ENCODE peak calls at places on chromosomes 12 and 14, in six cellular contexts. One of them, this sample, is unnamed. For H3K79me1, the result is how much of the 10 kb centered on the place peaks cover.

GRCh38 chr12:13328535-13328934 is 132.0 kb downstream of the EMP1 start:
- DNase-seq in H1: no peak
- DNase-seq in IMR-90: no peak
- DNase-seq in H9: no peak
- DNase-seq in mesenchymal stem cell: no peak
- DNase-seq in neuronal stem cell: no peak
- DNase-seq in this sample: no peak

GRCh38 chr12:75965661-75966060 is 65.9 kb downstream of the PHLDA1 start:
- DNase-seq in mesenchymal stem cell: no peak
- DNase-seq in H9: no peak
- DNase-seq in H1: no peak
- DNase-seq in neuronal stem cell: no peak
- DNase-seq in IMR-90: no peak
- DNase-seq in this sample: no peak

GRCh38 chr14:71240154-71240553 is 332.9 kb downstream of the PCNX1 start:
- DNase-seq in H9: no peak
- DNase-seq in IMR-90: no peak
- DNase-seq in mesenchymal stem cell: no peak
- DNase-seq in neuronal stem cell: no peak
- DNase-seq in H1: no peak
- DNase-seq in this sample: no peak

GRCh38 chr12:62291888-62292760 is 31.9 kb downstream of the USP15 start:
- DNase-seq in neuronal stem cell: no peak
- DNase-seq in H9: no peak
- DNase-seq in IMR-90: peak
- DNase-seq in H1: no peak
- DNase-seq in mesenchymal stem cell: peak
- DNase-seq in this sample: no peak

GRCh38 chr12:58283553-58283952 is 342.2 kb downstream of the ATP23 start:
- DNase-seq in H1: no peak
- DNase-seq in mesenchymal stem cell: no peak
- DNase-seq in neuronal stem cell: no peak
- DNase-seq in H9: no peak
- DNase-seq in IMR-90: no peak
- DNase-seq in this sample: no peak

GRCh38 chr12:42236017-42236416 is 2.0 kb downstream of the YAF2 start:
- DNase-seq in IMR-90: no peak
- DNase-seq in neuronal stem cell: no peak
- DNase-seq in mesenchymal stem cell: no peak
- DNase-seq in H9: no peak
- DNase-seq in H1: no peak
- DNase-seq in this sample: no peak

GRCh38 chr14:55739967-55740707 is 160.1 kb downstream of the KTN1 start:
- DNase-seq in neuronal stem cell: no peak
- DNase-seq in mesenchymal stem cell: no peak
- DNase-seq in IMR-90: no peak
- DNase-seq in H1: no peak
- DNase-seq in H9: no peak
- DNase-seq in this sample: no peak

GRCh38 chr12:112904571-112904970 is 2.2 kb upstream of the OAS1 start:
- DNase-seq in H1: no peak
- DNase-seq in mesenchymal stem cell: no peak
- DNase-seq in neuronal stem cell: no peak
- DNase-seq in H9: no peak
- DNase-seq in IMR-90: no peak
- DNase-seq in this sample: no peak

GRCh38 chr14:46480817-46481216 is 170.8 kb downstream of the RPL10L start:
- DNase-seq in H1: no peak
- DNase-seq in IMR-90: no peak
- DNase-seq in neuronal stem cell: no peak
- DNase-seq in H9: no peak
- DNase-seq in mesenchymal stem cell: no peak
- DNase-seq in this sample: no peak

GRCh38 chr12:104006929-104007328 is 41.3 kb downstream of the TDG start:
- DNase-seq in mesenchymal stem cell: peak
- DNase-seq in IMR-90: peak
- DNase-seq in H1: no peak
- DNase-seq in neuronal stem cell: no peak
- DNase-seq in H9: no peak
- DNase-seq in this sample: no peak

GRCh38 chr12:69879007-69879960 is 54.3 kb downstream of the MYRFL start:
- DNase-seq in neuronal stem cell: peak
- DNase-seq in H1: peak
- DNase-seq in mesenchymal stem cell: peak
- DNase-seq in IMR-90: peak
- DNase-seq in H9: peak
- DNase-seq in this sample: peak

GRCh38 chr12:503111-503761 is 43.5 kb downstream of the B4GALNT3 start:
- DNase-seq in IMR-90: no peak
- DNase-seq in mesenchymal stem cell: peak
- DNase-seq in neuronal stem cell: no peak
- DNase-seq in H1: no peak
- DNase-seq in H9: peak
- DNase-seq in this sample: peak

GRCh38 chr12:54378791-54379400 is 5.6 kb downstream of the ZNF385A start:
- DNase-seq in IMR-90: no peak
- DNase-seq in neuronal stem cell: no peak
- DNase-seq in H1: peak
- DNase-seq in mesenchymal stem cell: peak
- DNase-seq in H9: peak
- DNase-seq in this sample: peak

GRCh38 chr12:59173696-59174095 is 253.4 kb upstream of the LRIG3 start:
- DNase-seq in H9: no peak
- DNase-seq in neuronal stem cell: no peak
- DNase-seq in mesenchymal stem cell: no peak
- DNase-seq in H1: no peak
- DNase-seq in IMR-90: peak
- DNase-seq in this sample: peak

GRCh38 chr12:5201554-5202243 is 158.0 kb downstream of the KCNA5 start:
- DNase-seq in IMR-90: peak
- DNase-seq in mesenchymal stem cell: peak
- DNase-seq in H1: no peak
- DNase-seq in neuronal stem cell: no peak
- DNase-seq in H9: peak
- DNase-seq in this sample: peak

GRCh38 chr12:121781751-121782615 is 11.5 kb downstream of the RHOF start:
- DNase-seq in H9: peak
- DNase-seq in H1: no peak
- DNase-seq in mesenchymal stem cell: peak
- DNase-seq in IMR-90: peak
- DNase-seq in neuronal stem cell: no peak
- DNase-seq in this sample: no peak

GRCh38 chr12:68559984-68560822 is 50.5 kb upstream of the RAP1B start:
- DNase-seq in H9: peak
- DNase-seq in H1: no peak
- DNase-seq in mesenchymal stem cell: peak
- DNase-seq in neuronal stem cell: no peak
- DNase-seq in IMR-90: peak
- DNase-seq in this sample: peak

GRCh38 chr14:100787659-100788058 is 38.3 kb upstream of the MEG3 start:
- DNase-seq in mesenchymal stem cell: no peak
- DNase-seq in neuronal stem cell: no peak
- DNase-seq in IMR-90: no peak
- DNase-seq in H9: no peak
- DNase-seq in H1: no peak
- DNase-seq in this sample: no peak

GRCh38 chr12:48816148-48816854 is 2.0 kb upstream of the CACNB3 start:
- DNase-seq in neuronal stem cell: no peak
- DNase-seq in IMR-90: no peak
- DNase-seq in H9: no peak
- DNase-seq in mesenchymal stem cell: peak
- DNase-seq in H1: no peak
- DNase-seq in this sample: no peak

GRCh38 chr12:48820406-48820805 is 2.1 kb downstream of the CACNB3 start:
- DNase-seq in neuronal stem cell: no peak
- DNase-seq in IMR-90: no peak
- DNase-seq in H9: no peak
- DNase-seq in mesenchymal stem cell: no peak
- DNase-seq in H1: no peak
- DNase-seq in this sample: no peak

GRCh38 chr12:48818831-48819590 is 715 bp downstream of the CACNB3 start:
- DNase-seq in neuronal stem cell: no peak
- DNase-seq in mesenchymal stem cell: peak
- DNase-seq in H1: peak
- DNase-seq in IMR-90: no peak
- DNase-seq in H9: peak
- DNase-seq in this sample: peak

GRCh38 chr12:48819986-48820385 is 1.7 kb downstream of the CACNB3 start:
- DNase-seq in H9: no peak
- DNase-seq in H1: no peak
- DNase-seq in IMR-90: no peak
- DNase-seq in mesenchymal stem cell: no peak
- DNase-seq in neuronal stem cell: no peak
- DNase-seq in this sample: no peak

DNA sequence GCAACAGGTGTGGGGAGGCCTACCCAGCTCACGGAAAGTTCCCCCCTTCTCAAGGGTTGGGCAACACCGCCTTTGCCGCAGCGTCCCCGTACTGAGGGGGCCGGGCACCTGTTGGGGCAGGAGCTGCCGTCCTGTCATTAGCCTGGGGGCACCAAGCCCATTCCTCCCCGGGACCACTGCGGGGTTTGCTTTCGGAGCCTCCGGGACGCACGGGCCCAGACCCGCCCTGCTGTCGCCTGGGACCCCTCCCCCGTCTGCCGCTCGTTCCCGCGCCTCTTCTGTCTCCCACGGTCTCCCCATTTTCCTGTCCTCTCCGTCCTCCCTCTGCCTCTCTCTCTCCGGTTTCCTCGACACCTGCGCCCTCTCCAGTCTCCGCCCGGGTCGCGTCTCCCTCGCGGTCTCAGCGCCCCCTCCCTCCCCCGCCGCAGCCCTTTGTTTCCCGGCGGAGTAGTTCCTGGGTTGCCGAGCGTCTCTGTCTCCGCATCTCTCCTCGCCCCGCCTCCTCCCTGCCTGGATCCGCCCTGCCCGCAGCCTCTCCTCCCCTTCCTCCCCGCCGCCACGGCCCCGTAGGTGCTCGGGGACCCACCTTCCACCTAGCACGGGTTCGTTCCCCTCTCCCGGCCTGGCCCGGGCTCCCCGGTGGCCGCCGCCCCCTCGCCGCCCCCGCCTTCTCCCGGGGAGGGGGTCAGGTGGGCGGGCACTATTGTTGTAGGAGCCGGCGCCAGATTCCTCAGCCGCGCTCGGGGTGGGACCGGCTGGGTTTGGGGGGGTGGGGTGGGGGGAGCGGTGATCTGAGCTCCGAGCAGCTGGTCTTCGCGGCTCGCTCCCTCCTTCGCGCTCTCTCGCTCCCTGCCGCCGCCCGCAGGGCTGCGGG is at the start of gene CACNB3:
- DNase-seq in H9: peak
- DNase-seq in neuronal stem cell: peak
- DNase-seq in IMR-90: peak
- DNase-seq in H1: peak
- DNase-seq in mesenchymal stem cell: peak
- DNase-seq in this sample: peak
- H2BK15ac ChIP-seq in H9: no peak
- H2BK15ac ChIP-seq in neuronal stem cell: peak
- H2BK15ac ChIP-seq in IMR-90: no peak
- H2BK15ac ChIP-seq in H1: peak
- H2BK15ac ChIP-seq in mesenchymal stem cell: peak
- H2BK15ac ChIP-seq in this sample: no peak

GRCh38 chr14:77103475-77103874 is 5.4 kb downstream of the CIPC start:
- DNase-seq in H1: no peak
- DNase-seq in H9: no peak
- DNase-seq in neuronal stem cell: no peak
- DNase-seq in IMR-90: no peak
- DNase-seq in mesenchymal stem cell: no peak
- DNase-seq in this sample: no peak
- H3K79me1 ChIP-seq in H1: under half
- H3K79me1 ChIP-seq in H9: under half
- H3K79me1 ChIP-seq in neuronal stem cell: under half
- H3K79me1 ChIP-seq in IMR-90: under half
- H3K79me1 ChIP-seq in mesenchymal stem cell: under half
- H3K79me1 ChIP-seq in this sample: under half

GRCh38 chr14:61472025-61472672 is 150.8 kb downstream of the PRKCH start:
- DNase-seq in H1: no peak
- DNase-seq in IMR-90: peak
- DNase-seq in H9: no peak
- DNase-seq in neuronal stem cell: no peak
- DNase-seq in mesenchymal stem cell: peak
- DNase-seq in this sample: no peak
- H3K27ac ChIP-seq in H1: no peak
- H3K27ac ChIP-seq in IMR-90: peak
- H3K27ac ChIP-seq in H9: no peak
- H3K27ac ChIP-seq in neuronal stem cell: no peak
- H3K27ac ChIP-seq in mesenchymal stem cell: peak
- H3K27ac ChIP-seq in this sample: no peak

DNA sequence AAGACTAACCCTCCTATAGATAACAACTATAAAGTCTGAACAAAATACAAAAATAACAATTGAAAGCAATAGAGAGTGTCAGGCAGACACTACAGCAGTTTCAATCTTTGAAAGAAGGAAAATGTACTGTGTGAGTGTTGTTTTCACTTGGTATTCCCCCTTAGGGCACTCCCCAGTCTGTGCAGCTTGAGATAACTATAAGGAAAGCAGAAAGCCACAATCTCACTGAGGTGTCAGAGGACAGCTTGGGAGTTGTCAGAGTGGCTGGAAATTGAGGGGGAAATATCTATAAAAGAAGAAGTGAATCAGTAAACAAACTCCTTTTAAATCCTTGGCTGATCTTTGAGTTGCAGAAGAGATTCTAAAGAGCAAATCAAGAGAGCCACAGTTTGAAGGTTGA is 364.8 kb downstream of the NELL2 start:
- DNase-seq in neuronal stem cell: no peak
- DNase-seq in IMR-90: no peak
- DNase-seq in H9: no peak
- DNase-seq in mesenchymal stem cell: no peak
- DNase-seq in H1: no peak
- DNase-seq in this sample: no peak
- H2BK15ac ChIP-seq in neuronal stem cell: no peak
- H2BK15ac ChIP-seq in IMR-90: no peak
- H2BK15ac ChIP-seq in H9: no peak
- H2BK15ac ChIP-seq in mesenchymal stem cell: no peak
- H2BK15ac ChIP-seq in H1: no peak
- H2BK15ac ChIP-seq in this sample: no peak

DNA sequence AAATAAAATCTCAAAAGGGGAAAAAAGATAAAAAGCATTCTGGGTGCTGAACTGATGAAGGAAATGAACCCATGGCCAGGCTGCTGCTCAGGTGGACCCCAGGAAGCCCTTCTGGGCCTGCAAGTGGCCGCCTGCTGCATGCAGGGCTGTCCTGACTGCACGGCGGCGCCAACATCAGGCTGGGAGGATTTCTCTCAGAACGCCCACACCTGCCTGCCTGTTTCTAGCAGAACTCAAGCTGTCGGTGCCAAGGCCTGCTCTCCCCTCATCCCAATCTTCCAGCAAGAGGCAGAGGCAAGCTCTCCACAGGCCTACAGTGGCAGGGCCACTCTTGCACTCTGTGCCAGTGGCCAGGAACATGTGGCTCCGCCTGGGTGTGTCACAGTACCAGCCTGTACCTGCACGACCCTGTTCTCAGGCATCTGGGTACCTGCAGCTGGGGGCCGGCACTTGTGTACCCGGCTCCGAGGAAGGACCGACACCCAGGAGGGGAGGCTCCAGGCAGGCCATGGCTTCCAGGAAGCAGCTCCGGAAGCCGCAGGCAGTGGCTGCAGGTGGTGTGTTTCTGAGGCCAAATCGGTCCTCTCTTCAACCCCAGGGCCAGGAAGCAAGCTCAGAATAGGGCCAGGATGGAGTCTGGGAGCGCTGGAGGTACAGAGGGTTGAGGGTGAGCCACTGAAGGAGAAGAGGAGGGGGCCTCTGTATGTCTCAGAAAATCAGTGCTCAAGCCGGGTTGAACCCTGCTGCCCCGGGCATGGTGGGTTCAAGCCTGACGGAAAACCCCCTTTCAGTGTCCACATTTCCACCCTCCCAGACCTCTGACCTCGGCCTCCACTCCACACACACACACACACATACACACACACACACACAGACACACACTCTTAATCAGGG is 2.5 kb upstream of the INF2 start:
- DNase-seq in neuronal stem cell: no peak
- DNase-seq in mesenchymal stem cell: no peak
- DNase-seq in H1: no peak
- DNase-seq in H9: no peak
- DNase-seq in IMR-90: no peak
- DNase-seq in this sample: no peak
- H3K79me1 ChIP-seq in neuronal stem cell: under half
- H3K79me1 ChIP-seq in mesenchymal stem cell: under half
- H3K79me1 ChIP-seq in H1: under half
- H3K79me1 ChIP-seq in H9: under half
- H3K79me1 ChIP-seq in IMR-90: under half
- H3K79me1 ChIP-seq in this sample: under half

This sample was measured in mesendoderm.